ENCODE peak calls at places on chromosomes 3 and 15, in seven cellular contexts. J is body of pancreas, T is spleen, F is transverse colon, E is uterus, Q is ovary, S is HCT116. D is an unnamed sample. For H3K27me3, the result is how much of the 10 kb centered on the place peaks cover.

GRCh38 chr15:33068531-33068990 is 126.0 kb downstream of the FMN1 start:
- DNase-seq in S (no peak), F (peak), J (peak), E (no peak), Q (no peak), T (no peak), D (peak)

GRCh38 chr3:57757642-57758297 is 1.7 kb downstream of the SLMAP start:
- DNase-seq in Q (no peak), J (no peak), E (no peak), S (no peak), F (peak), T (peak), D (no peak)

GRCh38 chr3:151412989-151413388 is 28.4 kb upstream of the P2RY12 start:
- DNase-seq in S (no peak), Q (no peak), J (no peak), T (no peak), E (no peak), F (no peak), D (no peak)

GRCh38 chr3:194069421-194070219 is 66.3 kb upstream of the HES1 start:
- DNase-seq in F (no peak), Q (no peak), J (no peak), E (no peak), T (no peak), S (no peak), D (no peak)

GRCh38 chr15:84737005-84737404 is 11.4 kb upstream of the ZNF592 start:
- DNase-seq in Q (no peak), T (no peak), S (no peak), E (no peak), J (no peak), F (no peak), D (no peak)

GRCh38 chr15:99967841-99968371 is 234.7 kb upstream of the LYSMD4 start:
- DNase-seq in S (no peak), T (peak), F (no peak), Q (peak), J (no peak), E (no peak), D (no peak)

GRCh38 chr3:117398166-117398954 is 688.8 kb downstream of the TUSC7 start:
- DNase-seq in F (no peak), Q (no peak), E (no peak), J (peak), S (no peak), T (no peak), D (no peak)

GRCh38 chr3:157130138-157130880 is 29.6 kb downstream of the CCNL1 start:
- DNase-seq in T (peak), S (peak), F (peak), Q (peak), E (peak), J (peak), D (peak)

GRCh38 chr15:69225355-69226027 is 65.1 kb downstream of the GLCE start:
- DNase-seq in T (no peak), S (peak), Q (no peak), J (no peak), F (no peak), E (no peak), D (no peak)

GRCh38 chr3:53195602-53196574 is 34.9 kb downstream of the PRKCD start:
- DNase-seq in S (peak), J (peak), Q (peak), E (peak), F (peak), T (peak), D (peak)

GRCh38 chr3:124859025-124859424 is 28.1 kb downstream of the ITGB5 start:
- DNase-seq in E (peak), Q (no peak), F (no peak), J (no peak), T (no peak), S (no peak), D (no peak)

GRCh38 chr15:60384052-60384451 is 13.7 kb downstream of the ANXA2 start:
- DNase-seq in J (no peak), Q (no peak), T (no peak), F (no peak), S (no peak), E (no peak), D (no peak)

GRCh38 chr15:65869954-65870871 is 922 bp downstream of the RAB11A start:
- DNase-seq in F (peak), Q (peak), T (peak), S (no peak), J (peak), E (peak), D (peak)

GRCh38 chr3:141326123-141326522 is 42.2 kb upstream of the ZBTB38 start:
- DNase-seq in S (no peak), J (no peak), Q (no peak), T (no peak), F (peak), E (no peak), D (no peak)

GRCh38 chr3:12553921-12554391 is 2.9 kb upstream of the MKRN2 start:
- DNase-seq in F (peak), T (peak), Q (peak), S (no peak), J (no peak), E (no peak), D (no peak)

GRCh38 chr3:182234881-182235280 is 523.2 kb downstream of the SOX2 start:
- DNase-seq in E (no peak), F (no peak), J (no peak), S (no peak), Q (no peak), T (no peak), D (no peak)

GRCh38 chr15:90956551-90957104 is 1.9 kb downstream of the RCCD1 start:
- DNase-seq in J (peak), F (peak), E (peak), S (no peak), Q (peak), T (peak), D (peak)

GRCh38 chr15:88378259-88378658 is 88.9 kb downstream of the MRPL46 start:
- DNase-seq in E (no peak), Q (no peak), F (no peak), S (no peak), T (no peak), J (no peak), D (no peak)

GRCh38 chr15:85423256-85423655 is 42.9 kb downstream of the AKAP13 start:
- DNase-seq in E (no peak), F (no peak), Q (no peak), T (no peak), J (no peak), S (no peak), D (no peak)

GRCh38 chr15:73982251-73982962 is 9.7 kb downstream of the STOML1 start:
- DNase-seq in Q (peak), S (no peak), F (peak), T (peak), J (peak), E (peak), D (peak)

GRCh38 chr3:146532406-146532805 is 12.0 kb downstream of the PLSCR1 start:
- DNase-seq in J (no peak), F (no peak), S (no peak), Q (no peak), T (no peak), E (no peak), D (no peak)

DNA sequence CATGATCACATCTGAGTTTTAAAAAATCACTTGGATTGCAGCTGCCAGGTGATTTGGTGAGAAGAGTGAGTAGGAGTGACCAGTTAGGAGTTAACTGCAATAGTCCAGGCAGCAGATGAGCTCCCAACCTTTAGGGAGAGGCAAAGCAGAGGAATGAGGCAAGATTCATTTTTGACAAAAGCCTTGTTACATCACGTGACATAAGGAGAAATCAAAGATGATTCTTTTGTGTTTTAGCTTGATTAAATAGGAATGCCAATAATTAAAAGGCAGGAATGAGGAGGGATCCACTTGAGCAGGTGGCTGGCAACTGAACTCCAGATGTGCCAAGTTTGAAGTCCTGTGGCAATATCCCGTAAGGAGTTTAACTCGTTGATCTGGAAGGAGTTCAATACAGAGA is 2.5 kb downstream of the GATM start:
- DNase-seq in F (no peak), J (no peak), S (no peak), T (no peak), E (no peak), Q (no peak), D (no peak)
- H3K27me3 ChIP-seq in F (under half), J (under half), S (under half), T (under half), E (under half), Q (under half), D (under half)

DNA sequence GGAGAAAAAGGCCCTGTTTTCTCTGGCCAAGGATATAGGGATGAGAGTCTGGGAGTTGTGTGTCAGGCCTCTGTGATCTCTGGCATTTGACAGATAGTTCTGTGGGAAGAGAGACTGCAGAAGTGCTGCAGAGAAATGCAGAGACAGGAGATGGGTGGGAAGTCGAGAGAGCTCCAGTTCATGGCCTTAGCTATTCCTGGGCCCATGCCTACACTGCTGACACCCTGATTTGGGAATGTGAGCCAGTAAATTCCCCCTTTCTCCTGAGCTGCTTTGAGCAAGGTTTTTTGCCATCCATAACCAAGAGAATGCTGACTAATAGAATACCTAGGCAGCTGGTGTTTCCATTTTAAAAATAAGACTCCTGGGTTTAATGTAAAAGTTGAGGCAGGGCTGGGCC is 59.3 kb downstream of the EBLN2 start:
- DNase-seq in J (no peak), Q (no peak), S (no peak), E (no peak), T (no peak), F (no peak), D (no peak)
- TF ChIP-seq POLR2A in J (no peak), Q (no peak), S (no peak), E (no peak), T (no peak), F (no peak), D (no peak)

GRCh38 chr3:96900059-96900458 is 85.7 kb downstream of the EPHA6 start:
- DNase-seq in T (no peak), E (no peak), F (no peak), S (no peak), Q (no peak), J (no peak), D (no peak)
- H3K27me3 ChIP-seq in T (under half), E (under half), F (under half), S (under half), Q (under half), J (under half), D (under half)

GRCh38 chr3:167736997-167737396 is 1.5 kb downstream of the SERPINI1 start:
- DNase-seq in F (no peak), S (no peak), Q (no peak), T (no peak), E (no peak), J (no peak), D (no peak)

GRCh38 chr3:167736264-167736787 is 805 bp downstream of the SERPINI1 start:
- DNase-seq in F (no peak), S (no peak), E (no peak), Q (no peak), J (no peak), T (no peak), D (no peak)

GRCh38 chr3:167734498-167735232 is at the start of gene PDCD10:
- DNase-seq in F (peak), T (peak), S (peak), J (peak), Q (peak), E (peak), D (peak)

GRCh38 chr3:167733961-167734497 is 663 bp downstream of the PDCD10 start:
- DNase-seq in J (no peak), F (no peak), E (no peak), Q (no peak), T (no peak), S (no peak), D (no peak)

DNA sequence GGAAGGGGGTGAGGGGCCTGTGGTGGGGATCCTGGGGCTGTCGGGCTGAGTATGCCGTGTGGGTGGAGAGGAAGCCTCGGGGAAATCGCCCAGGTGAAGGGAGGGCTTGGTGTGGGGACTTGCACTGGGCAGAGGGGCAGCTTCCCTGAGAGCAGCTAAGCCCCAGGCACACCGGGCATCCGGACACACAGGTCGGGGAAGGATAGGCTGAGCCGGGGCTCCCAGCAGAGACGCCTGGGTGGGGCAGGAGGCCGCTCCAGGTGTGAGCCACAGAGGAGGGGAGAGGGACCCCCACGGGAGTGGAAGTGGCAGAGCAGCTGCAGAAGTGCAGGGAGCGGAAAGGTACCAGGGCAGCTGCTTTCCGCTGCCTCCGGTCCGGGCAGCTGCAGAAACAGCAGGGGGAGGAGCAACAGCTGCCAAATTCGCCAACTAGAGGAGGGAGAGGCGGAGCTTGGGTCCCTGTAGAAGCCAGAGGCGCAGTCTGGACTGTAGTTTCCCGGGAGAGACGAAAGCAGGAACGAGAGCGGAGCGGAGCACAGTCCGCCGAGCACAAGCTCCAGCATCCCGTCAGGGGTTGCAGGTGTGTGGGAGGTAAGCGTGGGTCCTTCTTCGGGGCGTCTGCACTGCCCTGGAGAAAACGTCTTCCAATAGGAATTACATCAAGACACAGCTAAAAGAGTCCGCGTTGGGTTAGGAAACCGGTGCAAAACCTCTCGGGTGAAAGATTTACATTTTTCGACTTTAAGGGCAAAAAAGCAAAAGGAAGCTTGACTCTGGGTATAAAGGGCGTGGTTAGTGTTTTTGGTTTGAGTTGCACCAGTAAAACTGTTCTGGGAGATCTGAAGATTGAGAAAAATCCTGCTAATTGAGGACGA is at the start of gene SERPINI1:
- DNase-seq in F (peak), T (peak), E (peak), J (peak), S (peak), Q (peak), D (peak)
- TF ChIP-seq POLR2A in F (peak), T (no peak), E (peak), J (peak), S (peak), Q (peak), D (peak)

DNA sequence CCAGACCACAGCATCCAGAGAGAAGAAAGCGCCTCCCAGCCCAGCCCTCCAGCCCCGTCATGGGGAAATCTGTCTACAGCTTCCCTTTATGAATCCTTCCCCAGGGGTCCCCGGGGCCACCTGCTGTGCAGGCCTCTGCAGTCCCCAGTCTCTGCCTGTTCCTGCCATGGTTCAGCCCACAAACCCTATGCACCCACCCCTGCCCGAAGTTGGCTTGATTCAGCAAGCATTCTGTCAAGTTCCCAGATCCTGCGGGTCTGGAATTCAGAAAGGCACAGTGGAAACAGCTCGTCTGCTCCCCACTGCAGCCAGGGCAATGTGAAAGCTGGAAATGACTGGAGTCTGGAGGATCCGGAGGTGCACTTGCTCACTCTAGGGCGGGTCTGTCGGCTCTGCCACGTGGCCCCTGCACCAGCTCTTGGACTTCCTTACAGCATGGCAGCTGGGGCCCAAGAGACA is 2.9 kb upstream of the OCA2 start:
- DNase-seq in E (no peak), T (peak), J (no peak), S (no peak), F (no peak), Q (no peak), D (no peak)
- H3K27me3 ChIP-seq in E (under half), T (under half), J (under half), S (under half), F (half or more), Q (under half), D (under half)